ENCODE peak calls at places on chromosome 5, in ten cellular contexts. One of them, this sample, is unnamed.

GRCh38 chr5:88786217-88786560 is 96.8 kb downstream of the MEF2C start:
- DNase-seq in AG10803: peak
- DNase-seq in astrocyte of the spinal cord: no peak
- DNase-seq in thyroid gland: no peak
- DNase-seq in mucosa of descending colon: no peak
- DNase-seq in tibial artery: no peak
- DNase-seq in Calu3: no peak
- DNase-seq in endothelial cell: no peak
- DNase-seq in gastrocnemius medialis: no peak
- DNase-seq in AG04450: no peak
- DNase-seq in this sample: no peak

GRCh38 chr5:9009931-9010652 is 535.8 kb downstream of the SEMA5A start:
- DNase-seq in astrocyte of the spinal cord: no peak
- DNase-seq in Calu3: no peak
- DNase-seq in mucosa of descending colon: no peak
- DNase-seq in thyroid gland: no peak
- DNase-seq in endothelial cell: no peak
- DNase-seq in gastrocnemius medialis: no peak
- DNase-seq in AG04450: no peak
- DNase-seq in tibial artery: no peak
- DNase-seq in AG10803: peak
- DNase-seq in this sample: no peak

GRCh38 chr5:151208481-151208914 is 15.4 kb downstream of the CCDC69 start:
- DNase-seq in mucosa of descending colon: no peak
- DNase-seq in AG04450: no peak
- DNase-seq in tibial artery: peak
- DNase-seq in gastrocnemius medialis: no peak
- DNase-seq in thyroid gland: no peak
- DNase-seq in Calu3: no peak
- DNase-seq in endothelial cell: no peak
- DNase-seq in AG10803: no peak
- DNase-seq in astrocyte of the spinal cord: no peak
- DNase-seq in this sample: no peak

GRCh38 chr5:126122942-126123341 is 300.3 kb upstream of the GRAMD2B start:
- DNase-seq in mucosa of descending colon: no peak
- DNase-seq in AG04450: no peak
- DNase-seq in endothelial cell: no peak
- DNase-seq in astrocyte of the spinal cord: no peak
- DNase-seq in AG10803: no peak
- DNase-seq in thyroid gland: no peak
- DNase-seq in Calu3: no peak
- DNase-seq in tibial artery: no peak
- DNase-seq in gastrocnemius medialis: no peak
- DNase-seq in this sample: no peak

GRCh38 chr5:115979628-115980041 is 17.4 kb downstream of the LVRN start:
- DNase-seq in mucosa of descending colon: no peak
- DNase-seq in AG04450: peak
- DNase-seq in thyroid gland: no peak
- DNase-seq in AG10803: peak
- DNase-seq in gastrocnemius medialis: no peak
- DNase-seq in endothelial cell: no peak
- DNase-seq in tibial artery: no peak
- DNase-seq in astrocyte of the spinal cord: no peak
- DNase-seq in Calu3: no peak
- DNase-seq in this sample: no peak

GRCh38 chr5:135236951-135237791 is 161.9 kb downstream of the MACROH2A1 start:
- DNase-seq in astrocyte of the spinal cord: no peak
- DNase-seq in tibial artery: no peak
- DNase-seq in AG10803: no peak
- DNase-seq in Calu3: no peak
- DNase-seq in gastrocnemius medialis: no peak
- DNase-seq in AG04450: no peak
- DNase-seq in mucosa of descending colon: no peak
- DNase-seq in endothelial cell: no peak
- DNase-seq in thyroid gland: no peak
- DNase-seq in this sample: no peak

GRCh38 chr5:76942581-76942980 is 10.3 kb upstream of the CRHBP start:
- DNase-seq in gastrocnemius medialis: no peak
- DNase-seq in mucosa of descending colon: no peak
- DNase-seq in thyroid gland: no peak
- DNase-seq in astrocyte of the spinal cord: peak
- DNase-seq in endothelial cell: no peak
- DNase-seq in Calu3: no peak
- DNase-seq in tibial artery: no peak
- DNase-seq in AG04450: peak
- DNase-seq in AG10803: peak
- DNase-seq in this sample: no peak

GRCh38 chr5:134275822-134276221 is 49.9 kb upstream of the PPP2CA start:
- DNase-seq in gastrocnemius medialis: no peak
- DNase-seq in astrocyte of the spinal cord: no peak
- DNase-seq in Calu3: peak
- DNase-seq in AG04450: no peak
- DNase-seq in AG10803: no peak
- DNase-seq in endothelial cell: no peak
- DNase-seq in mucosa of descending colon: no peak
- DNase-seq in thyroid gland: no peak
- DNase-seq in tibial artery: no peak
- DNase-seq in this sample: no peak

GRCh38 chr5:33736510-33736909 is 155.3 kb downstream of the ADAMTS12 start:
- DNase-seq in endothelial cell: no peak
- DNase-seq in mucosa of descending colon: no peak
- DNase-seq in tibial artery: no peak
- DNase-seq in gastrocnemius medialis: no peak
- DNase-seq in astrocyte of the spinal cord: peak
- DNase-seq in AG10803: peak
- DNase-seq in thyroid gland: no peak
- DNase-seq in Calu3: no peak
- DNase-seq in AG04450: peak
- DNase-seq in this sample: no peak

DNA sequence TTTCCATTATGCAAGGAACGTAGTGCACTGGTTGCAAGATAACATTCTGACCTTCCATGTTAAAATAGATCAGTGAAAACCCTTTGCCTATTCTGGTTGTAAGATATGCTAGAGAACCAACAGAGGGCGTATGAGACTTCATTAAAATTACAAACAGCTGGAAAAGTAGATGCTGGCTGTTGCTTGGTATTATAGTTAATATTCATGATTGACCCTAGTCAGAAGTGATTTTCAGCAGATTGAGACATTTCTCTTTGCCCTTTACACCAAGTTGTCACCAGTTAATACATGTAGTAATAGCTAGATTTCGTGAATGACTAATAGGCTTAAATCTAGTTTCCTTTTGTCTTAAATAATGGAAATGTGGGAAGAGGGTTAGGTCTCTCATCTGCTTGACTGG is 13.8 kb upstream of the FGF18 start:
- DNase-seq in Calu3: no peak
- DNase-seq in thyroid gland: no peak
- DNase-seq in mucosa of descending colon: no peak
- DNase-seq in astrocyte of the spinal cord: no peak
- DNase-seq in AG10803: peak
- DNase-seq in AG04450: no peak
- DNase-seq in tibial artery: no peak
- DNase-seq in gastrocnemius medialis: no peak
- DNase-seq in endothelial cell: no peak
- DNase-seq in this sample: no peak
- TF ChIP-seq CTCF in Calu3: no peak
- TF ChIP-seq CTCF in thyroid gland: no peak
- TF ChIP-seq CTCF in mucosa of descending colon: no peak
- TF ChIP-seq CTCF in astrocyte of the spinal cord: peak
- TF ChIP-seq CTCF in AG10803: peak
- TF ChIP-seq CTCF in AG04450: peak
- TF ChIP-seq CTCF in tibial artery: peak
- TF ChIP-seq CTCF in gastrocnemius medialis: no peak
- TF ChIP-seq CTCF in endothelial cell: no peak
- TF ChIP-seq CTCF in this sample: no peak

GRCh38 chr5:13252701-13253100 is 691.8 kb downstream of the DNAH5 start:
- DNase-seq in tibial artery: no peak
- DNase-seq in AG04450: no peak
- DNase-seq in Calu3: no peak
- DNase-seq in AG10803: no peak
- DNase-seq in endothelial cell: no peak
- DNase-seq in mucosa of descending colon: no peak
- DNase-seq in gastrocnemius medialis: no peak
- DNase-seq in astrocyte of the spinal cord: no peak
- DNase-seq in thyroid gland: no peak
- DNase-seq in this sample: no peak

GRCh38 chr5:13248236-13248635 is 696.3 kb downstream of the DNAH5 start:
- DNase-seq in gastrocnemius medialis: no peak
- DNase-seq in thyroid gland: no peak
- DNase-seq in AG04450: no peak
- DNase-seq in AG10803: no peak
- DNase-seq in Calu3: no peak
- DNase-seq in astrocyte of the spinal cord: peak
- DNase-seq in tibial artery: no peak
- DNase-seq in mucosa of descending colon: no peak
- DNase-seq in endothelial cell: no peak
- DNase-seq in this sample: no peak

GRCh38 chr5:13249854-13250253 is 694.6 kb downstream of the DNAH5 start:
- DNase-seq in astrocyte of the spinal cord: no peak
- DNase-seq in thyroid gland: no peak
- DNase-seq in AG04450: no peak
- DNase-seq in Calu3: no peak
- DNase-seq in tibial artery: no peak
- DNase-seq in AG10803: no peak
- DNase-seq in gastrocnemius medialis: no peak
- DNase-seq in mucosa of descending colon: no peak
- DNase-seq in endothelial cell: no peak
- DNase-seq in this sample: no peak

GRCh38 chr5:13251623-13252367 is 692.7 kb downstream of the DNAH5 start:
- DNase-seq in astrocyte of the spinal cord: peak
- DNase-seq in mucosa of descending colon: no peak
- DNase-seq in Calu3: no peak
- DNase-seq in gastrocnemius medialis: no peak
- DNase-seq in thyroid gland: no peak
- DNase-seq in AG04450: no peak
- DNase-seq in tibial artery: peak
- DNase-seq in endothelial cell: peak
- DNase-seq in AG10803: no peak
- DNase-seq in this sample: no peak

DNA sequence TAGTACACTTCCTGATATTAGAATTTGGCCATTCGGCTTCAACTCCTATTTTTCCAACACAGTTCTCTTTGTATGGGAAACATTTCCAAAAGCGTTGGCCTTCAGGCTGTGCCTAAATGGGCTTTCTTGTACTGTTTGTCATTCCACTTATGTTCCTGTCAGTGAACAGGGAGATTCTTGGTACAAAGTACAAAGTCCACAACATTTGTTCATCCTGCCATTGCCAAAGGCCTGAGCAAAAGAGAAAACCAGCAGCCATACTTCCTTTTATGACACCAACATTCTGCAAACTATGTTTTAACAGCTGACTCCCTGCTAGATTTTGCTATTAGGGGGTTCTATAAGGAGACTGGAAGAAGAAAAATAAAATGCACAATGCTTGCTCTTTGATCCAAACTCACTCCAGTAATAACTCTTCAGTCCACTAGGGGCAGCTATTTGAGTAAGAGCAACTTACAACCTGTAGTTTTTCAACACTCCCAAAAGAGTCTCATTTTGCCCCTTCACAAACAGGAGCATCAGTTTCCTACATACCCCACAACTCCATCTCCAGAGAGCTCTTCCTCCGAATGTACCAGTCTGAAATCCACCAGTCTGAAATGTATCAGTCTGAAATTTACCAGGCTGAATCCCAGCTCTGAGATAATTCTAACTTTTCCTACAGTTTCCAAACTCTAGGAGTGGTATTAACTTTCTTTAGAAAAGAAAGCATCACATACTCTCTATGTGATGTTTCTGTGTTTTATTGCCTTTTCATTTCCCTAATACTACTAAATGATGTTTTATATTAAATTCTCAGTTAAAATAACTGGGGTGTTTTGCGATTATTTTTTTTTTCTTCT is 693.8 kb downstream of the DNAH5 start:
- DNase-seq in endothelial cell: no peak
- DNase-seq in astrocyte of the spinal cord: no peak
- DNase-seq in mucosa of descending colon: no peak
- DNase-seq in thyroid gland: no peak
- DNase-seq in gastrocnemius medialis: no peak
- DNase-seq in Calu3: no peak
- DNase-seq in tibial artery: no peak
- DNase-seq in AG04450: no peak
- DNase-seq in AG10803: peak
- DNase-seq in this sample: no peak
- TF ChIP-seq CTCF in endothelial cell: peak
- TF ChIP-seq CTCF in astrocyte of the spinal cord: peak
- TF ChIP-seq CTCF in mucosa of descending colon: no peak
- TF ChIP-seq CTCF in thyroid gland: no peak
- TF ChIP-seq CTCF in gastrocnemius medialis: no peak
- TF ChIP-seq CTCF in Calu3: peak
- TF ChIP-seq CTCF in tibial artery: no peak
- TF ChIP-seq CTCF in AG04450: peak
- TF ChIP-seq CTCF in AG10803: peak
- TF ChIP-seq CTCF in this sample: peak

GRCh38 chr5:100108883-100109282 is 426.3 kb upstream of the FAM174A start:
- DNase-seq in endothelial cell: no peak
- DNase-seq in astrocyte of the spinal cord: no peak
- DNase-seq in thyroid gland: no peak
- DNase-seq in AG10803: no peak
- DNase-seq in Calu3: no peak
- DNase-seq in tibial artery: no peak
- DNase-seq in AG04450: no peak
- DNase-seq in mucosa of descending colon: no peak
- DNase-seq in gastrocnemius medialis: no peak
- DNase-seq in this sample: no peak
- TF ChIP-seq CTCF in endothelial cell: no peak
- TF ChIP-seq CTCF in astrocyte of the spinal cord: no peak
- TF ChIP-seq CTCF in thyroid gland: no peak
- TF ChIP-seq CTCF in AG10803: no peak
- TF ChIP-seq CTCF in Calu3: no peak
- TF ChIP-seq CTCF in tibial artery: no peak
- TF ChIP-seq CTCF in AG04450: no peak
- TF ChIP-seq CTCF in mucosa of descending colon: no peak
- TF ChIP-seq CTCF in gastrocnemius medialis: no peak
- TF ChIP-seq CTCF in this sample: no peak

DNA sequence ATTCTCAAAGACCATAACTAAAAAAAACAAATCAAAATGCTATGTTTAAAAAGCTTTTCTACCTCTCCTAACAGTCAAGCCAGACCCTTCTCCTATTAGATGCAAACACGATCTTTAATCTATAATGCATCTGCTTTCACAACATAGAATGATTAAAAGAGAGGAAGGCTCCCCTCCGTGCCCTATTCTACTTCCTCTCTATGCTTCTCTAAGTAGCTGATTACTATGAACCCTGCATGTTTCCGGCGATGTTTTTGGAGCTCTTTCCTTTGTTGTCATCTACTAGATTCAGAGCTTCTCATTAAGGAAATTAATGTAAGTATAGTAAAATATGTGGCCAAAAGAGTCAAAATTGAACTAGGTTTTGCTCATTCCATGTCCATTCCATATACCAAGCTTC is 29.2 kb upstream of the CEP120 start:
- DNase-seq in mucosa of descending colon: no peak
- DNase-seq in thyroid gland: no peak
- DNase-seq in AG04450: no peak
- DNase-seq in tibial artery: no peak
- DNase-seq in Calu3: no peak
- DNase-seq in gastrocnemius medialis: no peak
- DNase-seq in endothelial cell: no peak
- DNase-seq in astrocyte of the spinal cord: no peak
- DNase-seq in AG10803: no peak
- DNase-seq in this sample: no peak
- TF ChIP-seq CTCF in mucosa of descending colon: no peak
- TF ChIP-seq CTCF in thyroid gland: no peak
- TF ChIP-seq CTCF in AG04450: no peak
- TF ChIP-seq CTCF in tibial artery: no peak
- TF ChIP-seq CTCF in Calu3: no peak
- TF ChIP-seq CTCF in gastrocnemius medialis: no peak
- TF ChIP-seq CTCF in endothelial cell: no peak
- TF ChIP-seq CTCF in astrocyte of the spinal cord: no peak
- TF ChIP-seq CTCF in AG10803: no peak
- TF ChIP-seq CTCF in this sample: no peak